ENCODE peak calls at places on chromosome 6, in five cellular contexts. Y is HepG2, M is endothelial cell of umbilical vein, Z is WTC11, T is H1. H is an unnamed sample.

GRCh38 chr6:106250997-106251396 is 74.6 kb downstream of the ATG5 start:
- DNase-seq in Y (no peak), M (no peak), Z (no peak), T (no peak), H (no peak)

GRCh38 chr6:71181565-71181964 is 107.0 kb upstream of the OGFRL1 start:
- DNase-seq in Y (peak), M (no peak), Z (peak), T (no peak), H (peak)

GRCh38 chr6:53624491-53624890 is 41.1 kb downstream of the KLHL31 start:
- DNase-seq in Y (no peak), M (no peak), Z (no peak), T (no peak), H (no peak)

GRCh38 chr6:226516-227073 is 65.7 kb upstream of the DUSP22 start:
- DNase-seq in Y (no peak), M (no peak), Z (no peak), T (no peak), H (no peak)

GRCh38 chr6:35260642-35261570 is 1.4 kb downstream of the ZNF76 start:
- DNase-seq in Y (no peak), M (no peak), Z (no peak), T (no peak), H (no peak)

GRCh38 chr6:158897236-158897635 is 78.1 kb upstream of the EZR start:
- DNase-seq in Y (no peak), M (no peak), Z (no peak), T (no peak), H (no peak)

GRCh38 chr6:21115111-21115510 is 478.4 kb upstream of the SOX4 start:
- DNase-seq in Y (peak), M (peak), Z (no peak), T (no peak), H (no peak)

GRCh38 chr6:101462576-101462975 is 69.1 kb downstream of the GRIK2 start:
- DNase-seq in Y (no peak), M (no peak), Z (no peak), T (no peak), H (no peak)

GRCh38 chr6:19478992-19479391 is 358.2 kb upstream of the ID4 start:
- DNase-seq in Y (no peak), M (no peak), Z (no peak), T (no peak), H (no peak)

GRCh38 chr6:78483546-78483945 is 383.8 kb upstream of the IRAK1BP1 start:
- DNase-seq in Y (no peak), M (no peak), Z (no peak), T (no peak), H (no peak)

GRCh38 chr6:128784266-128784665 is 98.7 kb upstream of the LAMA2 start:
- DNase-seq in Y (no peak), M (no peak), Z (no peak), T (no peak), H (no peak)

GRCh38 chr6:139820191-139820590 is 445.7 kb upstream of the CITED2 start:
- DNase-seq in Y (no peak), M (peak), Z (no peak), T (no peak), H (peak)

GRCh38 chr6:106630366-106630765 is 988 bp downstream of the QRSL1 start:
- DNase-seq in Y (no peak), M (no peak), Z (no peak), T (no peak), H (no peak)

GRCh38 chr6:138036111-138036510 is 71.1 kb downstream of the PERP start:
- DNase-seq in Y (no peak), M (no peak), Z (peak), T (no peak), H (no peak)

GRCh38 chr6:139698526-139699182 is 324.2 kb upstream of the CITED2 start:
- DNase-seq in Y (no peak), M (no peak), Z (no peak), T (no peak), H (no peak)

GRCh38 chr6:157045831-157046454 is 268.8 kb downstream of the ARID1B start:
- DNase-seq in Y (peak), M (peak), Z (no peak), T (no peak), H (peak)

GRCh38 chr6:161564951-161565350 is 291.1 kb upstream of the AGPAT4 start:
- DNase-seq in Y (no peak), M (no peak), Z (no peak), T (no peak), H (no peak)

GRCh38 chr6:872570-873125 is 179.7 kb upstream of the EXOC2 start:
- DNase-seq in Y (no peak), M (no peak), Z (no peak), T (no peak), H (no peak)

GRCh38 chr6:74741608-74742007 is 464.2 kb downstream of the COL12A1 start:
- DNase-seq in Y (no peak), M (no peak), Z (peak), T (no peak), H (no peak)

GRCh38 chr6:38150681-38151296 is 331.3 kb downstream of the ZFAND3 start:
- DNase-seq in Y (no peak), M (no peak), Z (peak), T (peak), H (no peak)

GRCh38 chr6:28496099-28496779 is 19.4 kb downstream of the GPX6 start:
- DNase-seq in Y (peak), M (no peak), Z (no peak), T (no peak), H (no peak)

GRCh38 chr6:33029297-33030184 is 20.1 kb upstream of the HLA-DOA start:
- DNase-seq in Y (no peak), M (no peak), Z (no peak), T (no peak), H (no peak)

GRCh38 chr6:129938242-129939020 is 77.3 kb upstream of the TMEM244 start:
- DNase-seq in Y (no peak), M (no peak), Z (no peak), T (no peak), H (no peak)

DNA sequence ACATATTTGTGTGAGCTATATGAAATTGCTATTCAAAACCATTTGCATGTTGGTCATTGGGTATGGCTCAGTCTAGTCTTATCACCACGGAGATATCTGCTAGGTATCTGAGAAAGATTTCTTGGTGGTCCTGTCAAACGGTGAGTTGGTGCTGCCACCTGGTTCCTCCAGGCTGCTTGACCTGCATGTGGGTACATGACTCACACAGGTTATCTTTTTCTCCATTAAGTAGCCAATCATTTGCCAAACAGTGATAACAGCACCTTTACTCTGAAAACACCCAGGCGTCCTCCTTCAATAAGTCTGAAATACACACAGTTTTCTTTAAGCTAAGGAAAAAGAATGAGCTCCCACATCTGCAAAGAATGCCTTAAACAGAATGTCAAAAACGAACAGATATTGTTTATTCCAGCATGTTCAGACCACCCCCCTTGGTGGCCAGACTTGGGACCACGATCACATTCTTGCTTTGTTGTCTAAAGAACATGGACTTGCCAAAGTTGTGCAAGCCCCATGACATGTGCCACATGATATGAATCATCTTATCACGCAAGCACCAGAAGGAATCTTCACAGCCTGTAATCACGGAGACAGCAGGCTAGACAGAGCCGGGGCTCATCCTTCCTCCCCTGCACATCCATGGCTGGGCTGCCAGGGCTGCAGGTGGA is 200.7 kb upstream of the THBS2 start:
- DNase-seq in Y (peak), M (no peak), Z (no peak), T (no peak), H (no peak)
- TF ChIP-seq JUN in Y (no peak), M (no peak), Z (no peak), T (no peak), H (no peak)

DNA sequence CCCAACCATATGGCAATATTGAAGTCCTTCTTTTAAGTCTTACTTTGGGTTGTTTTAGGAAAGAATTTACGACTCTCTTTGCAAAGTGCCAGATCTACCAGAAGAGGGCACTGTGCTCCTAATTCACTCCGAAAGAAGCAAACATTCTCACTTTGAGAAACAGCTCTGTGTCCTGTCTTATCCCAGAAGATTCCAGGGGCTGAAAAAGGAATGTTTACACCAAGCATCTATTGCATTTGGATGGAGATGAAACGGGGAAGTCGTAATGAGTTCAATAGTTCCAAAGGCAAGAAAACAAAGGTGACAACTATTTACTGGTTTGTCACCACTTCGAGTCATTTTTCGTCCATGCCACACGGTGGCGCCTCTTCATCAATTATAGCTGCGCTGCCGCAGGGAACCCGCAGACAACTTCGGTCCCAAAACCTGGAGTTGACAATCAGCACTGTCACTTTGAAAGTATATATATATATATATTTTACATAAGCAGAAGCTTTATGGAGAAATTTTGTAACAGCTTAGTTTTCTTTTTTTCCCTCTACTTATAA is 121.6 kb downstream of the MOXD1 start:
- DNase-seq in Y (peak), M (peak), Z (peak), T (peak), H (peak)
- TF ChIP-seq JUN in Y (no peak), M (no peak), Z (no peak), T (no peak), H (no peak)

DNA sequence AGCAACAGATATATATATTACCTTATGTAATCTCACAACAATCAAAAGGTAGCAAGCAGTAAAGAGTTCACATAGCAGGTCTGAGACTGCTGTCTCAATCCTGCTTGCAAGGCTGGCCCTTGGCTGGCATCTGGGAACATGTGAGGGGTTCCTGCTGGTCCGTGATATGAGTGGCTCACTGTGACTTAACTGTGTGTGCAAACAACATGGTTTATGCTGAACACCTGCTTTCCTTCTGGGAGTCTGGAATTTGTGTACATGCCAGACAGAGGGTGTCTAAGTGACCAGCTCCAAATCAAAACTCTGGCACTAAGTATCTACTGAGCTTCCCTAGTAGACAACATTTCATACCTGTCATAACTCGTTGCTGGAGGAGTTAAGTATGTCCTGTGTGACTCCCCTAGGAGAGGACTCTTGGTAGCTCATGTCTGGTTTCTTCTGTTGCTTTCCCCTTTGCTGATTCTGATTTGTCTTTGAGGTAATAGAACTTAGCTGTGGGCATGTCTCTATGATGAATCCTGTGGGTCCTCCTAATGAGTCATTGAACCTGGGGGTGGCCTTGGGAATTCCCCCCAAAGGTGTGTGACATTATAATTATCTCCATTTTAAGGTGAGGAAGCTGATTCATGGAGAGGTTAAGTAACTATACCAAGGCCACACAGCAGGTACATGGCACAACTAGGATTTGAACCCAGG is 131.6 kb upstream of the NEDD9 start:
- DNase-seq in Y (no peak), M (no peak), Z (no peak), T (no peak), H (no peak)
- TF ChIP-seq JUN in Y (no peak), M (no peak), Z (no peak), T (no peak), H (no peak)

GRCh38 chr6:41921712-41921998 is 356 bp downstream of the BYSL start:
- DNase-seq in Y (no peak), M (no peak), Z (no peak), T (no peak), H (no peak)
- TF ChIP-seq JUN in Y (no peak), M (no peak), Z (no peak), T (no peak), H (no peak)

GRCh38 chr6:5995705-5996686 is 10.7 kb downstream of the NRN1 start:
- DNase-seq in Y (peak), M (peak), Z (peak), T (peak), H (peak)

GRCh38 chr6:5998236-5998635 is 8.5 kb downstream of the NRN1 start:
- DNase-seq in Y (no peak), M (no peak), Z (no peak), T (no peak), H (no peak)

GRCh38 chr6:5996701-5997419 is 9.9 kb downstream of the NRN1 start:
- DNase-seq in Y (no peak), M (peak), Z (peak), T (peak), H (no peak)

GRCh38 chr6:5998741-5999687 is 7.7 kb downstream of the NRN1 start:
- DNase-seq in Y (no peak), M (no peak), Z (peak), T (peak), H (no peak)

DNA sequence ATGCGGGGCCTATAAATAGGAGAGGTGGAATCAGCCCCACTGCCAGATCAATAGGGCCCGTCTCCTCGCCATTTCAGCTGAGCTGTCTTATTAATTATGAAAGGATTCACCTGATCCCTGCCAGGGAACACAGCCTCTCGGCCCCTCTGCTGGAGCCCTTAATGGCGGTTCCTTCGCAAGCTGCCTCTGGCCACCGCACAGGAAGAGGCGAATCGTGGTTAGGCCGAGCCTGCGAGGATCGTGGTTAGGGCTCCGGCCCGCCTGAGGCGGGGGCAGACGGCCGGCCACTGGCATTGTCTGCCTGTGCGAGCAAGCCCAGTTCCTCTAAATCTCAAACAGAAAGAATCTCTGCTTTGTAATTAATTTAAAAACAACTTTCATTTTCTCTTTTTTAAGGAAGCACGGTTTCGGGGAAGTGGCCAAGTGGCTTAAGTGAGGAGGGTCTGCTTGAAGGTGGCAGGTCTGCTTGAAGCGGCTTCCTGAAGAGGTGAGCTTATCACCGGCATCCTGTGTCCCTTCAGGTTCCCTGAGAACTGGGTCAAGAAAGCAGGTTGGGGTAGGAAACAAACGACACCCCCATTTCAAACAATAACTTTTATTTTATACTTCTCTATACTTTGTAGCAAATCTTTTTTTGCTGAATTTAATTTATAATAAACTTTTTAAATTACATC is 9.2 kb downstream of the NRN1 start:
- DNase-seq in Y (no peak), M (peak), Z (peak), T (no peak), H (no peak)
- TF ChIP-seq JUN in Y (no peak), M (no peak), Z (no peak), T (no peak), H (no peak)

GRCh38 chr6:81940451-81940850 is 188.0 kb upstream of the TENT5A start:
- DNase-seq in Y (no peak), M (no peak), Z (no peak), T (no peak), H (no peak)
- TF ChIP-seq JUN in Y (no peak), M (no peak), Z (no peak), T (no peak), H (no peak)

GRCh38 chr6:91098006-91098405 is 511.1 kb upstream of the MAP3K7 start:
- DNase-seq in Y (no peak), M (no peak), Z (no peak), T (no peak), H (no peak)
- TF ChIP-seq JUN in Y (no peak), M (no peak), Z (no peak), T (no peak), H (no peak)

DNA sequence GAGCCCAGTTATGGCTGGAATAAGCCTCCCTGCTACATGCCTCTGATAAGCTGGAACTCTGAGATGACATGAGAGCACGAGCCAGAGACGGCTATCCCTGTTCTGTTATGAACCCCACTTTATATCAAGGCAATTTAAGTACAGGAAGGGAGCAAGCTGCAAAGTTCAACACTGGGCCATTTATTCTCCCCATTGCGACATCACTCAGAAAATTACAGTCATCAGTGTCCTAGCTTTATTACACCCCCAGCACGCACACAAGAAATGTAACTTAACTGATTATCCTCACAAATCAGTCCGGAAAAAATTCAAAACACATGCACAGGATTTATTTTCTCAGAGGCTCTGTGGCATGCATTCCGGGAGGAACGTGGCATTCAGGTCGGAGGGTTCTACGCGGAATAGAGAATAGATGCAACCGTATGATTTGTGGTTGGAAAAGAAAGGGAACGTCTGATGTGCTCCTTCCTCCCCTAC is 125.4 kb upstream of the SLC2A12 start:
- DNase-seq in Y (peak), M (no peak), Z (no peak), T (no peak), H (no peak)
- TF ChIP-seq JUN in Y (no peak), M (no peak), Z (no peak), T (no peak), H (no peak)